ENCODE peak calls at places on chromosome 9, in six cellular contexts. G, O, K, N, R and S are unnamed samples.
A peak's percentile ranks its signal among the peaks of the same experiment; 100 is the strongest.

GRCh38 chr9:104819033-104819432 is 55.1 kb downstream of the NIPSNAP3B start:
- DNase-seq in G (no peak), O (no peak), K (no peak), R (no peak), N (no peak), S (no peak)

GRCh38 chr9:77593528-77593927 is 54.6 kb downstream of the GNA14 start:
- DNase-seq in G (no peak), K (no peak), R (no peak), N (no peak), O (no peak), S (no peak)

GRCh38 chr9:89080193-89080592 is 88.9 kb downstream of the S1PR3 start:
- DNase-seq in K (no peak), G (no peak), O (no peak), R (no peak), N (no peak), S (no peak)

GRCh38 chr9:125544988-125545651 is 161.9 kb downstream of the MAPKAP1 start:
- DNase-seq in O (peak; percentile 94), G (no peak), N (no peak), R (peak; percentile 95), K (peak; percentile 66), S (peak; percentile 91)

GRCh38 chr9:89213481-89213880 is 34.9 kb upstream of the SHC3 start:
- DNase-seq in R (no peak), O (no peak), N (no peak), K (no peak), G (no peak), S (no peak)

GRCh38 chr9:129007766-129008468 is 20.2 kb downstream of the SH3GLB2 start:
- DNase-seq in G (no peak), O (no peak), R (no peak), N (no peak), K (no peak), S (no peak)

GRCh38 chr9:128705051-128705965 is 3.0 kb downstream of the PKN3 start:
- DNase-seq in G (no peak), R (no peak), K (no peak), N (no peak), O (no peak), S (no peak)

GRCh38 chr9:77010527-77010926 is 8.9 kb upstream of the FOXB2 start:
- DNase-seq in K (no peak), O (no peak), G (no peak), N (no peak), R (no peak), S (no peak)

GRCh38 chr9:6495484-6495883 is 82.5 kb downstream of the UHRF2 start:
- DNase-seq in G (no peak), N (no peak), O (no peak), R (no peak), K (no peak), S (no peak)

GRCh38 chr9:83622814-83623633 is at the start of gene IDNK:
- DNase-seq in G (peak; percentile 44), R (peak; percentile 54), K (peak; percentile 77), N (peak; percentile 48), O (peak; percentile 52), S (no peak)

GRCh38 chr9:98101868-98102273 is 17.2 kb downstream of the TRIM14 start:
- DNase-seq in K (no peak), O (peak; percentile 25), N (peak; percentile 43), R (peak; percentile 33), G (peak; percentile 67), S (no peak)

GRCh38 chr9:99878651-99879050 is 27.8 kb upstream of the STX17 start:
- DNase-seq in O (peak; percentile 36), N (no peak), K (no peak), G (no peak), R (no peak), S (no peak)

GRCh38 chr9:73118297-73118696 is 33.4 kb upstream of the ANXA1 start:
- DNase-seq in G (no peak), R (no peak), K (peak; percentile 19), O (peak; percentile 44), N (no peak), S (no peak)

GRCh38 chr9:114953917-114954316 is 23.5 kb upstream of the TNFSF8 start:
- DNase-seq in R (peak; percentile 63), N (no peak), O (peak; percentile 81), G (no peak), K (peak; percentile 86), S (peak; percentile 74)